ENCODE peak calls at places on chromosomes 4 and X, in seven cellular contexts. F, K, X, A, D, T and I are unnamed samples.

GRCh38 chrX:3029084-3029483 is 12.2 kb upstream of the ARSF start:
- DNase-seq in K (no peak), F (no peak), A (no peak), X (no peak), D (no peak), T (no peak), I (no peak)

GRCh38 chr4:3199661-3200422 is 49.1 kb upstream of the MSANTD1 start:
- DNase-seq in F (peak; percentile 80), T (no peak), X (no peak), K (no peak), A (no peak), D (no peak), I (no peak)

GRCh38 chr4:19399001-19399400 is 852.7 kb upstream of the SLIT2 start:
- DNase-seq in D (no peak), T (peak; percentile 68), F (no peak), A (peak; percentile 61), K (no peak), X (no peak), I (no peak)

GRCh38 chrX:1444896-1445480 is 7.7 kb downstream of the ASMTL start:
- DNase-seq in A (no peak), D (no peak), F (no peak), X (peak; percentile 4), K (no peak), T (no peak), I (peak; percentile 40)

GRCh38 chr4:182400754-182401153 is 157.6 kb downstream of the TENM3 start:
- DNase-seq in X (no peak), A (no peak), F (no peak), D (no peak), T (no peak), K (no peak), I (no peak)

GRCh38 chr4:57612279-57612678 is 502.1 kb upstream of the IGFBP7 start:
- DNase-seq in A (no peak), T (no peak), X (no peak), K (no peak), F (no peak), D (no peak), I (no peak)

GRCh38 chr4:56757821-56758400 is 63.6 kb downstream of the SPINK2 start:
- DNase-seq in K (peak; percentile 68), A (peak; percentile 95), F (no peak), T (peak; percentile 94), D (peak; percentile 24), X (peak; percentile 75), I (peak; percentile 70)

GRCh38 chrX:151974336-151975227 is at the start of gene GABRE:
- DNase-seq in K (no peak), D (peak; percentile 34), F (peak; percentile 67), T (no peak), X (peak; percentile 45), A (peak; percentile 42), I (peak; percentile 71)

GRCh38 chr4:165454426-165454825 is 75.6 kb downstream of the CPE start:
- DNase-seq in K (no peak), A (no peak), T (no peak), F (no peak), X (no peak), D (no peak), I (no peak)

GRCh38 chr4:55736605-55737183 is 82.9 kb upstream of the EXOC1L start:
- DNase-seq in A (peak; percentile 47), X (no peak), F (no peak), T (peak; percentile 3), D (no peak), K (peak; percentile 17), I (no peak)

GRCh38 chr4:102541708-102542107 is 40.5 kb downstream of the NFKB1 start:
- DNase-seq in T (no peak), D (no peak), X (no peak), K (no peak), F (peak; percentile 43), A (no peak), I (no peak)

GRCh38 chrX:150446151-150446550 is 83.0 kb downstream of the MAMLD1 start:
- DNase-seq in A (no peak), K (no peak), X (no peak), D (no peak), T (no peak), F (no peak), I (no peak)

GRCh38 chr4:52621567-52621966 is 37.5 kb downstream of the USP46 start:
- DNase-seq in F (no peak), X (no peak), D (no peak), A (no peak), K (no peak), T (no peak), I (no peak)

GRCh38 chrX:107581923-107582322 is 46.4 kb upstream of the PRPS1 start:
- DNase-seq in A (no peak), T (no peak), D (no peak), F (no peak), X (no peak), K (no peak), I (no peak)

DNA sequence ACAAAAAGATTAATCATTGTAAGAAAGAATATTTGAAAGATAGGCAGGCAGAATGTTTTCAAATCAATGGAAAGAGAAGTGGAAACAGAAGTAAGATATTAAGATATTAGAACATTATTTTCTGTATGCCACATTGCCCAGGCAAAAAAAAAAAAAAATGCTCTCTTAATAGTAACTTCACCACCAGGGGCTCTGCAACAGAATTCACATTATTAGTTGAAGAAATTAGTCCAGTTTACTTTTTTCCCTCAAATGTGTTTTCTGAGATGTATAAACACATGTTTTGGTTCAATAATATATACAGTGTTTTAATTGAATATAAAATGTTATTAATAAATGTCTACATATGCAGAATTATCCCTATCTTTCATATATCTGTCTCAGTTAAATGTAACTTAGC is 78.0 kb upstream of the ADAD1 start:
- DNase-seq in A (peak; percentile 5), D (no peak), X (no peak), K (no peak), T (no peak), F (no peak), I (no peak)
- TF ChIP-seq CTCF in A (peak; percentile 37), D (no peak), X (no peak), K (no peak), T (peak; percentile 18), F (no peak), I (peak; percentile 66)

GRCh38 chrX:49187526-49187925 is 1.4 kb upstream of the PRICKLE3 start:
- DNase-seq in X (no peak), D (no peak), F (no peak), A (no peak), K (no peak), T (no peak), I (no peak)

GRCh38 chrX:49184294-49185061 is 1.7 kb downstream of the PRICKLE3 start:
- DNase-seq in X (peak; percentile 90), F (peak; percentile 94), T (peak; percentile 83), D (peak; percentile 80), K (no peak), A (peak; percentile 93), I (peak; percentile 81)

GRCh38 chrX:49187028-49187394 is 838 bp upstream of the PRICKLE3 start:
- DNase-seq in X (no peak), F (no peak), D (no peak), K (no peak), T (no peak), A (no peak), I (no peak)

GRCh38 chrX:49185062-49185394 is 1.1 kb downstream of the PRICKLE3 start:
- DNase-seq in T (no peak), F (no peak), X (no peak), K (no peak), D (no peak), A (no peak), I (no peak)

DNA sequence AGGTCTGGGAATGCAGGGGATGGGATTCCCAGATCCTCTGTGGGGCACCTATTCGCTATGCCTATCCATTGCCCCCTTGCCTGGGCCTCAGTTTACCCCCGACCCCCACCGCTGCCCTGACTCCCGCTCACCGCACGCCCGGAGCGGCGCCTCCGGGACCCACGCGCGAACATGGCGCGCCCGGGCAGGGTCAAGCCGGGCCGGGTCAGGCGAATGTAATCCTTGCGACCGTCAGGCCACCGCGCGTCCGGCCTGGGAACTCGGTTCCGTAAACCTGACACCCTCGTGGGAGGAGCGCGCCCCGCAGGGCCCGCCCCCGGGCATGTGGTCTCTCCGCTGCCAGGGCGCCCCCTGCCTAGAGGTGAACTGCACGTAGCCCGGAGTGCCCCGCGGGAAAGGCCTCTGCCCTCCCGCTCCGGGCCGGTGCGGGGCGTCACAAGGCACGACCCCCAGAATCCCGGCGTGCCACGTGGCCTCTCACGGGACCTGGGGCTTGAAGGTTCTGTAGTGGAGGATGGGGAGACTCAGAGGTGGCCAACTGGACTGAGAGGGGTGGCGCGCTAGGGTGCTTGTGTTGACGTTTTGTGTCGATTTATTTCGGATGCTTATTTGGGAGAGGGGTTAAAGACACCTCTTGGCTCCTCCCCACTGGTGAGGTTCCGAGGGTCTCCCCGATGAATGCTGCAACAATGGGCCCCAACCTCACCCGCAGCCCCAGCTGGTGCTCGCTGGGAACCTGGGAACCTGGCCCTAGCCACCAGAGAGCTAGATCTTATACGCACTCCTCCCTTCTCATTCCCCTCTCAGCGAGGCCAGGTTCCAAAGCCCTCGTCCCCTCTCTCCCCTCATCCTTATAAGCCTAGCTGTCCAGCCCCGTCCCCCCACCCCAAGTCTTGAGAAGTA is at the start of gene PRICKLE3:
- DNase-seq in F (peak; percentile 91), A (peak; percentile 49), X (peak; percentile 87), D (no peak), K (peak; percentile 82), T (peak; percentile 29), I (no peak)
- TF ChIP-seq CTCF in F (peak; percentile 33), A (peak; percentile 22), X (peak; percentile 30), D (no peak), K (peak; percentile 55), T (peak; percentile 33), I (peak; percentile 33)

GRCh38 chr4:152462047-152462446 is 73.8 kb downstream of the FBXW7 start:
- DNase-seq in T (no peak), D (no peak), A (no peak), F (no peak), K (peak; percentile 28), X (no peak), I (no peak)

GRCh38 chr4:152458801-152459302 is 77.0 kb downstream of the FBXW7 start:
- DNase-seq in A (no peak), X (no peak), K (peak; percentile 26), T (peak; percentile 16), F (no peak), D (no peak), I (no peak)

GRCh38 chr4:152462715-152463114 is 73.2 kb downstream of the FBXW7 start:
- DNase-seq in K (no peak), D (no peak), T (peak; percentile 17), F (no peak), X (no peak), A (peak; percentile 48), I (no peak)

GRCh38 chr4:152459326-152459725 is 76.6 kb downstream of the FBXW7 start:
- DNase-seq in X (no peak), K (no peak), T (no peak), F (no peak), D (no peak), A (no peak), I (no peak)

GRCh38 chr4:152460488-152460887 is 75.4 kb downstream of the FBXW7 start:
- DNase-seq in T (peak; percentile 78), F (no peak), X (no peak), K (peak; percentile 34), A (peak; percentile 90), D (no peak), I (no peak)
- TF ChIP-seq CTCF in T (peak; percentile 48), F (no peak), X (peak; percentile 20), K (peak; percentile 38), A (peak; percentile 44), D (no peak), I (no peak)

DNA sequence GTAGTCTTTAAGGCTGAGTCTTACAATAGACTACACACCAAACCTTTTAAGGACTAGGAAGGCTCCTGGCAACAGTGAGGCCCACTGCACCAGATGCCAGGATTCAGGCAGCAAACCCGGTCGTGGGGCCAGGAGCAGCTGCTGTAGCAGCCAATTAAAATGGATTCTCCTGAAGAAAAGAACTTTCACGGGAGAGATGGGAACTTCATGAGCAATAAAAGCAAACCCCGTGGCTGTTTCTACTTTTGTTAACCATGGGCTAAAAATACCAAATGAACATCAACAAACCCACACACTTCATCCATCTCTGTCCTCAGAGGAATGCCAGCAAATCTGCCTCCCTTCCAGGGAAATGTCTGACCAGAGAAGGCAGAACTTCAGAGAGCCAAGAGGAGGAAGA is 101.3 kb downstream of the BTC start:
- DNase-seq in D (no peak), F (no peak), K (no peak), X (no peak), A (no peak), T (peak; percentile 52), I (no peak)
- TF ChIP-seq CTCF in D (no peak), F (no peak), K (no peak), X (no peak), A (no peak), T (no peak), I (no peak)